ENCODE peak calls at places on chromosomes 11 and 22, in nine cellular contexts. R, A, C, F, X, Z, M, L and S are unnamed samples.

GRCh38 chr11:116232364-116232801 is 540.4 kb downstream of the BUD13 start:
- DNase-seq in R (peak; percentile 34), A (peak; percentile 53), C (no peak), F (no peak), X (no peak), Z (no peak), M (no peak), L (peak; percentile 27), S (no peak)

GRCh38 chr11:8127442-8127841 is 41.4 kb downstream of the RIC3 start:
- DNase-seq in R (no peak), A (no peak), C (no peak), F (no peak), X (no peak), Z (no peak), M (no peak), L (no peak), S (no peak)

GRCh38 chr11:58958500-58958899 is 19.2 kb downstream of the GLYATL1 start:
- DNase-seq in R (peak; percentile 63), A (no peak), C (peak; percentile 36), F (peak; percentile 74), X (peak; percentile 31), Z (no peak), M (no peak), L (peak; percentile 75), S (no peak)

GRCh38 chr11:20464566-20464965 is 77.0 kb downstream of the PRMT3 start:
- DNase-seq in R (no peak), A (no peak), C (no peak), F (no peak), X (no peak), Z (no peak), M (no peak), L (no peak), S (no peak)

GRCh38 chr11:47225552-47226137 is 10.9 kb downstream of the DDB2 start:
- DNase-seq in R (no peak), A (no peak), C (no peak), F (no peak), X (peak; percentile 67), Z (no peak), M (no peak), L (no peak), S (no peak)

GRCh38 chr11:3160252-3161031 is 4.7 kb downstream of the OSBPL5 start:
- DNase-seq in R (peak; percentile 94), A (peak; percentile 92), C (peak; percentile 96), F (peak; percentile 89), X (peak; percentile 17), Z (peak; percentile 87), M (peak; percentile 11), L (peak; percentile 88), S (peak; percentile 89)

GRCh38 chr11:63802637-63803414 is 10.4 kb upstream of the SPINDOC start:
- DNase-seq in R (peak; percentile 67), A (peak; percentile 30), C (no peak), F (peak; percentile 36), X (no peak), Z (no peak), M (no peak), L (peak; percentile 29), S (no peak)

GRCh38 chr11:104073950-104074349 is 37.5 kb downstream of the DDI1 start:
- DNase-seq in R (no peak), A (peak; percentile 38), C (no peak), F (no peak), X (no peak), Z (no peak), M (no peak), L (no peak), S (no peak)

GRCh38 chr11:107707128-107707760 is 4.6 kb downstream of the SLN start:
- DNase-seq in R (no peak), A (peak; percentile 31), C (no peak), F (no peak), X (no peak), Z (no peak), M (no peak), L (no peak), S (no peak)

GRCh38 chr11:19676508-19677379 is 35.9 kb upstream of the NAV2 start:
- DNase-seq in R (peak; percentile 61), A (no peak), C (no peak), F (no peak), X (no peak), Z (no peak), M (no peak), L (no peak), S (no peak)

GRCh38 chr11:7918141-7918540 is 12.9 kb downstream of the OR10A6 start:
- DNase-seq in R (no peak), A (no peak), C (no peak), F (no peak), X (no peak), Z (no peak), M (no peak), L (no peak), S (no peak)

GRCh38 chr11:13376402-13376801 is 86.6 kb downstream of the BTBD10 start:
- DNase-seq in R (no peak), A (no peak), C (no peak), F (no peak), X (no peak), Z (no peak), M (no peak), L (no peak), S (no peak)

GRCh38 chr11:123111465-123111864 is 49.5 kb upstream of the HSPA8 start:
- DNase-seq in R (peak; percentile 83), A (peak; percentile 59), C (peak; percentile 81), F (no peak), X (peak; percentile 63), Z (no peak), M (no peak), L (no peak), S (no peak)

GRCh38 chr11:130829801-130830562 is 86.3 kb downstream of the SNX19 start:
- DNase-seq in R (no peak), A (peak; percentile 47), C (no peak), F (no peak), X (no peak), Z (no peak), M (no peak), L (no peak), S (no peak)

DNA sequence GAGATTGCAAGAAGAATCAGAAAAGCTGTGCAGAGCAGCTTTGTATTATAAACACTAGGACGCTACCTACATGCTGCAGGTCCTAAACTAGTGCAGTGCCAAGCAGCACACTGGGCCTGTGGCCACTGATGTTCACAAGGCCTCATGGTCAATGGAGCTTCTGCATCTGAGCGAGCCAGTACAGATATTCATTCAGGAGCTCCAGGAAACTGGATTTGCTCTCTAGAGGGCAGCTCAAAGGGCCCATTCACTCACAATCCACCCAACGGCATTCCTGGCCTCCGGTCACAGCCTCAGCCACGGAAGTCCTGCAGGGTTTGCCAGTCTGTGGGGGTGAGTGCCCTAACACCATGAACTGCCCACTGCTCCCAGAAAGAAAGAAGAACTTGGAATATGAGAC is 5.8 kb upstream of the TBC1D10A start:
- DNase-seq in R (no peak), A (no peak), C (no peak), F (no peak), X (no peak), Z (no peak), M (no peak), L (no peak), S (no peak)
- H3K36me3 ChIP-seq in R (peaks cover 59% of the 10 kb centered on the region), A (peaks cover 32% of the 10 kb centered on the region), C (peaks cover 45% of the 10 kb centered on the region), F (peaks cover 33% of the 10 kb centered on the region), X (peaks cover 61% of the 10 kb centered on the region), Z (peaks cover 77% of the 10 kb centered on the region), M (peaks cover 53% of the 10 kb centered on the region), L (peaks cover 68% of the 10 kb centered on the region), S (peaks cover 70% of the 10 kb centered on the region)

DNA sequence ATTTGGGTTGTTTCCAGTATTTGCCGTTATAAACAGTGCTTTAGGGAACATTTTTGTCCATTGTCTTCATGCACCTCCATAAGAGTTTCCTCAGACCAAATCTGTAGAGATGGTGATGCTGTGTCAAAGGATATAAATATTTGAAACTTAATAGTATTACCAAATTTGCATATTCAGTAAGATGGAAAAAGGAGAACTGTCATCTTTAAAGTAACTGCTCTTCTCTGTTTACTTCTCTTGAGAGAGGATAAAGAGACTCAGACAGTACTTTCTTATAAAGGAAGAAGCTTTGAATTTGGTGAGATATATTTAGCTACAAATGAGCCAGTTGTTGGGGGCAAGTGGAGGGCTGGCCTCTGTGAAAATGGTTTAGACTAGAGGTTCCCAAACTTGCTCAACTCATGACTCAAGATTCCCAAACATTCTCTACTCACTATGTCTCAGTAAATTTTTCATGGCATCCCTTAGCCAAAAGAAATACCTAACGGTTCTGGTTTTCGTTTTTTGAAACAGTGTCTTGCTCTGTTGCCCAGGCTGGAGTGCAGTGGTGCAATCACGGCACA is 26.2 kb downstream of the SHISA8 start:
- DNase-seq in R (no peak), A (peak; percentile 25), C (no peak), F (no peak), X (no peak), Z (no peak), M (no peak), L (no peak), S (no peak)
- H3K36me3 ChIP-seq in R (peaks cover 96% of the 10 kb centered on the region), A (peaks cover 33% of the 10 kb centered on the region), C (peaks cover 90% of the 10 kb centered on the region), F (peaks cover 28% of the 10 kb centered on the region), X (peaks cover 64% of the 10 kb centered on the region), Z (peaks cover 97% of the 10 kb centered on the region), M (peaks cover 49% of the 10 kb centered on the region), L (peaks cover 98% of the 10 kb centered on the region), S (peaks cover 93% of the 10 kb centered on the region)

GRCh38 chr11:71498091-71498490 is 29.0 kb upstream of the KRTAP5-7 start:
- DNase-seq in R (no peak), A (no peak), C (no peak), F (no peak), X (no peak), Z (no peak), M (no peak), L (peak; percentile 31), S (no peak)
- H3K36me3 ChIP-seq in R (peaks cover 14% of the 10 kb centered on the region), A (peaks cover 15% of the 10 kb centered on the region), C (peaks cover 9% of the 10 kb centered on the region), F (peaks cover 21% of the 10 kb centered on the region), X (peaks cover 82% of the 10 kb centered on the region), Z (peaks cover 90% of the 10 kb centered on the region), M (peaks cover 25% of the 10 kb centered on the region), L (peaks cover 84% of the 10 kb centered on the region), S (peaks cover 80% of the 10 kb centered on the region)

GRCh38 chr11:985435-985834 is 51.1 kb downstream of the MUC6 start:
- DNase-seq in R (no peak), A (no peak), C (no peak), F (peak; percentile 54), X (no peak), Z (peak; percentile 76), M (no peak), L (no peak), S (peak; percentile 79)

GRCh38 chr11:985848-986247 is 50.7 kb downstream of the MUC6 start:
- DNase-seq in R (no peak), A (no peak), C (no peak), F (no peak), X (no peak), Z (no peak), M (no peak), L (no peak), S (no peak)

GRCh38 chr11:987671-988070 is 48.8 kb downstream of the MUC6 start:
- DNase-seq in R (no peak), A (no peak), C (no peak), F (no peak), X (no peak), Z (no peak), M (no peak), L (no peak), S (no peak)

GRCh38 chr11:986270-986951 is 50.1 kb downstream of the MUC6 start:
- DNase-seq in R (no peak), A (no peak), C (no peak), F (no peak), X (no peak), Z (peak; percentile 86), M (no peak), L (no peak), S (peak; percentile 90)

DNA sequence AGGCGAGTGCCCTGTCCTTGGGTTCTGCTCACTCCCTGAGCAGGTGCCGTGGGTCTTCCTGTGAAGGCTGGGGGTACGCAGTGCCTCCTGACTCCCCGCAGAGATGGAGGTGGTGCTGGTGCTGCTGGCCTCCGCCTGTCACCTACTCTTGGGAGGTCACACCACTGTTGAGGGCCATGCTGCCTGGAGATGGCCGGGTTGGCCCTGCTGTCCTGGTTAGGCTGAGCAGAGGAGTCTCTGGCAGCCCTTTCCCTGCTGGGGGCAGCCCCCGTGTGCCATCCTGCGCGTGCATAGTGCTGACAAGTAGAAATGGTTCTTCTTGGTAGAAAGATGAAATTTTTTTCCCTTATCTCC is 49.6 kb downstream of the MUC6 start:
- DNase-seq in R (no peak), A (no peak), C (no peak), F (no peak), X (no peak), Z (no peak), M (no peak), L (no peak), S (no peak)
- H3K36me3 ChIP-seq in R (peaks cover 31% of the 10 kb centered on the region), A (peaks cover 16% of the 10 kb centered on the region), C (peaks cover 38% of the 10 kb centered on the region), F (peaks cover 5% of the 10 kb centered on the region), X (peaks cover 64% of the 10 kb centered on the region), Z (peaks cover 81% of the 10 kb centered on the region), M (peaks cover 47% of the 10 kb centered on the region), L (peaks cover 81% of the 10 kb centered on the region), S (peaks cover 79% of the 10 kb centered on the region)